ENCODE peak calls at places on chromosomes 5 and 9, in five cellular contexts. D is K562, K is GM12878, R is HepG2, Z is upper lobe of left lung. F is an unnamed sample.

GRCh38 chr5:169576181-169576598 is 7.4 kb upstream of the SPDL1 start:
- ATAC-seq in D (no peak), K (peak; percentile 49), R (no peak), Z (peak; percentile 71), F (peak; percentile 83)

GRCh38 chr5:14216902-14217301 is 73.8 kb downstream of the TRIO start:
- ATAC-seq in D (no peak), K (no peak), R (no peak), Z (peak; percentile 52), F (peak; percentile 74)

GRCh38 chr5:148963679-148964078 is 99.2 kb downstream of the SH3TC2 start:
- ATAC-seq in D (no peak), K (peak; percentile 48), R (no peak), Z (peak; percentile 67), F (peak; percentile 19)

GRCh38 chr5:54388411-54388810 is 67.1 kb upstream of the HSPB3 start:
- ATAC-seq in D (no peak), K (peak; percentile 5), R (no peak), Z (peak; percentile 69), F (peak; percentile 63)

GRCh38 chr5:14568333-14568732 is 13.3 kb upstream of the OTULINL start:
- ATAC-seq in D (no peak), K (no peak), R (no peak), Z (no peak), F (no peak)

GRCh38 chr5:107486489-107486888 is 184.2 kb downstream of the EFNA5 start:
- ATAC-seq in D (no peak), K (peak; percentile 91), R (no peak), Z (peak; percentile 43), F (no peak)

GRCh38 chr5:115583474-115583873 is 18.8 kb downstream of the TICAM2 start:
- ATAC-seq in D (no peak), K (no peak), R (no peak), Z (peak; percentile 76), F (no peak)

GRCh38 chr5:178232920-178233429 is 373 bp upstream of the PHYKPL start:
- ATAC-seq in D (no peak), K (no peak), R (no peak), Z (no peak), F (no peak)

GRCh38 chr5:16844952-16845351 is 91.1 kb downstream of the MYO10 start:
- ATAC-seq in D (no peak), K (no peak), R (no peak), Z (no peak), F (no peak)

GRCh38 chr9:7828344-7828743 is 28.8 kb upstream of the DMAC1 start:
- ATAC-seq in D (no peak), K (no peak), R (no peak), Z (peak; percentile 56), F (peak; percentile 28)

GRCh38 chr5:10595305-10595677 is 31.4 kb downstream of the ANKRD33B start:
- ATAC-seq in D (peak; percentile 10), K (no peak), R (peak; percentile 34), Z (peak; percentile 69), F (peak; percentile 75)

GRCh38 chr5:141245250-141245717 is at the start of gene PCDHB15:
- ATAC-seq in D (peak; percentile 58), K (no peak), R (peak; percentile 54), Z (no peak), F (no peak)

GRCh38 chr5:172697123-172698121 is 56.4 kb downstream of the NEURL1B start:
- ATAC-seq in D (peak; percentile 92), K (peak; percentile 94), R (peak; percentile 84), Z (peak; percentile 93), F (peak; percentile 73)

GRCh38 chr5:135328128-135328687 is 70.8 kb downstream of the MACROH2A1 start:
- ATAC-seq in D (no peak), K (no peak), R (no peak), Z (no peak), F (no peak)

GRCh38 chr5:893137-893506 is 438 bp downstream of the TRIP13 start:
- ATAC-seq in D (peak; percentile 26), K (peak; percentile 23), R (peak; percentile 6), Z (no peak), F (peak; percentile 13)

GRCh38 chr5:77772729-77773128 is 3.4 kb downstream of the TBCA start:
- ATAC-seq in D (no peak), K (no peak), R (no peak), Z (no peak), F (no peak)

GRCh38 chr9:134440636-134441226 is 114.5 kb downstream of the RXRA start:
- ATAC-seq in D (no peak), K (no peak), R (no peak), Z (no peak), F (no peak)

GRCh38 chr9:134375011-134375390 is 48.7 kb downstream of the RXRA start:
- ATAC-seq in D (peak; percentile 20), K (no peak), R (peak; percentile 18), Z (peak; percentile 58), F (peak; percentile 81)

GRCh38 chr5:122909470-122910100 is 64.2 kb downstream of the SNX24 start:
- ATAC-seq in D (no peak), K (no peak), R (no peak), Z (no peak), F (no peak)

GRCh38 chr9:136239963-136240330 is 5.7 kb downstream of the QSOX2 start:
- ATAC-seq in D (no peak), K (peak; percentile 73), R (no peak), Z (no peak), F (no peak)

GRCh38 chr9:35903049-35903448 is 3.0 kb upstream of the HRCT1 start:
- ATAC-seq in D (peak; percentile 79), K (peak; percentile 84), R (no peak), Z (no peak), F (no peak)

GRCh38 chr9:71910602-71911060 is 362 bp downstream of the ABHD17B start:
- ATAC-seq in D (peak; percentile 45), K (peak; percentile 37), R (peak; percentile 24), Z (peak; percentile 60), F (peak; percentile 31)

GRCh38 chr5:10400411-10400810 is 41.3 kb upstream of the ROPN1L start:
- ATAC-seq in D (no peak), K (no peak), R (no peak), Z (peak; percentile 42), F (peak; percentile 75)

GRCh38 chr9:4131946-4132345 is 167.9 kb downstream of the GLIS3 start:
- ATAC-seq in D (no peak), K (no peak), R (no peak), Z (no peak), F (no peak)

GRCh38 chr5:58021476-58021875 is 438.4 kb downstream of the PLK2 start:
- ATAC-seq in D (no peak), K (no peak), R (no peak), Z (no peak), F (no peak)

GRCh38 chr5:142973932-142974331 is 203.8 kb downstream of the ARHGAP26 start:
- ATAC-seq in D (no peak), K (no peak), R (no peak), Z (no peak), F (no peak)

GRCh38 chr9:5446451-5447236 is 3.7 kb upstream of the CD274 start:
- ATAC-seq in D (no peak), K (no peak), R (no peak), Z (no peak), F (no peak)

GRCh38 chr5:149940077-149940574 is 4.5 kb downstream of the PDE6A start:
- ATAC-seq in D (peak; percentile 84), K (peak; percentile 92), R (no peak), Z (no peak), F (no peak)

GRCh38 chr5:74954919-74955318 is 88.7 kb upstream of the FAM169A start:
- ATAC-seq in D (no peak), K (no peak), R (peak; percentile 32), Z (no peak), F (no peak)

GRCh38 chr9:119556129-119556875 is 187.1 kb upstream of the BRINP1 start:
- ATAC-seq in D (peak; percentile 84), K (peak; percentile 100), R (peak; percentile 99), Z (peak; percentile 93), F (peak; percentile 81)
- TF ChIP-seq POLR2AphosphoS5 in D (no peak), K (no peak), R (no peak), Z (peak; percentile 34), F (peak; percentile 31)

GRCh38 chr9:128504485-128505413 is at the start of gene GLE1:
- ATAC-seq in D (peak; percentile 97), K (peak; percentile 98), R (peak; percentile 98), Z (peak; percentile 99), F (peak; percentile 99)
- TF ChIP-seq EP300 in D (no peak), K (no peak), R (peak; percentile 20), Z (no peak), F (no peak)

GRCh38 chr9:131693163-131693562 is 46.7 kb downstream of the RAPGEF1 start:
- ATAC-seq in D (no peak), K (no peak), R (no peak), Z (no peak), F (no peak)

GRCh38 chr9:131692612-131692976 is 47.3 kb downstream of the RAPGEF1 start:
- ATAC-seq in D (no peak), K (no peak), R (no peak), Z (no peak), F (no peak)

GRCh38 chr9:131691969-131692611 is 47.8 kb downstream of the RAPGEF1 start:
- ATAC-seq in D (no peak), K (no peak), R (no peak), Z (no peak), F (no peak)

GRCh38 chr9:131695366-131696162 is 44.3 kb downstream of the RAPGEF1 start:
- ATAC-seq in D (no peak), K (no peak), R (no peak), Z (no peak), F (no peak)

GRCh38 chr9:131693651-131694597 is 46.0 kb downstream of the RAPGEF1 start:
- ATAC-seq in D (no peak), K (no peak), R (no peak), Z (no peak), F (no peak)
- H3K4me3 ChIP-seq in D (no peak overlapping the region), K (no peak overlapping the region), R (no peak overlapping the region), Z (no peak overlapping the region), F (no peak overlapping the region)

DNA sequence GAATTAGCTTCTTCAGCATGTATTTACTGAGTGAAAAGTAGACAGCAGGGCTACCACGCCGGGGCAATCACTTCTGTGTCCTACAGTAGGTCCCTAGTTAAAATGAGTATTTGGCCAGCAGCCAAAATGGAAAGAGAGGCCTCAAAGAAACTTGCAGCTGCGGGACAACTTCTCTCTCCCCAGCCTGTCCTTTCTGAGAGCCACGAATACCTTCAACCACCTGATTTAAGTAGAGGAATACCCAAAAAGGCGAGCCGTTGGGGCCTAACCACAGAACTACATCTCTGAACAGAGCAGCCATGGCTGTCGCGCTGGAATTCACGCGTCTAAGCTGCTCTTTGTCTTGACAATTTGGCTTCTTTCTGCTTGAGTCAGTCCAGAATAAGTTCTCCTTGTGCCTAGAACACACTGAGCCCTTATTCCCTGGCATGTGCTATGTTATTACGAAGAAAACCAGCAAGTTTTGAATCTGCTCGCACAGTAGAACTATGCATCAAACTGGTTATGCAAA is 43.8 kb upstream of the GOLPH3 start:
- ATAC-seq in D (peak; percentile 52), K (no peak), R (peak; percentile 33), Z (peak; percentile 29), F (peak; percentile 81)
- TF ChIP-seq POLR2AphosphoS5 in D (no peak), K (no peak), R (no peak), Z (no peak), F (peak; percentile 88)

F was measured in gastroesophageal sphincter.